ENCODE peak calls at places on chromosomes 6 and 20, in four cellular contexts. V is neuronal stem cell, U is H1, F is H9. Y is an unnamed sample.

GRCh38 chr6:131747821-131748353 is 37.1 kb upstream of the CTAGE9 start:
- DNase-seq in U (no peak), F (no peak), V (no peak), Y (no peak)

GRCh38 chr20:19354950-19355349 is 142.5 kb downstream of the SLC24A3 start:
- DNase-seq in U (no peak), F (no peak), V (no peak), Y (no peak)

GRCh38 chr20:37376324-37376723 is 30.4 kb downstream of the SRC start:
- DNase-seq in U (no peak), F (no peak), V (no peak), Y (no peak)

GRCh38 chr20:1964659-1965405 is 29.0 kb downstream of the PDYN start:
- DNase-seq in V (no peak), F (no peak), U (no peak), Y (no peak)

GRCh38 chr6:4371207-4371921 is 236.0 kb upstream of the ECI2 start:
- DNase-seq in F (no peak), V (no peak), U (no peak), Y (peak; percentile 32)

GRCh38 chr6:77447254-77447653 is 16.0 kb downstream of the HTR1B start:
- DNase-seq in U (no peak), V (no peak), F (no peak), Y (no peak)

GRCh38 chr6:100296810-100297544 is 167.7 kb downstream of the SIM1 start:
- DNase-seq in U (no peak), F (no peak), V (no peak), Y (no peak)

GRCh38 chr6:169811521-169812256 is 60.3 kb downstream of the ERMARD start:
- DNase-seq in V (no peak), F (peak; percentile 19), U (no peak), Y (no peak)

GRCh38 chr20:62087227-62087626 is 21.5 kb upstream of the TAF4 start:
- DNase-seq in U (no peak), F (no peak), V (no peak), Y (peak; percentile 61)

GRCh38 chr20:36466089-36466488 is 75.2 kb upstream of the MYL9 start:
- DNase-seq in U (no peak), F (no peak), V (no peak), Y (no peak)

GRCh38 chr6:48111575-48111974 is 578 bp upstream of the PTCHD4 start:
- DNase-seq in V (no peak), U (no peak), F (no peak), Y (no peak)

GRCh38 chr6:166494757-166495486 is 91.6 kb downstream of the RAMACL start:
- DNase-seq in V (peak; percentile 5), U (no peak), F (no peak), Y (no peak)

GRCh38 chr6:165204807-165205545 is 104.4 kb downstream of the C6orf118 start:
- DNase-seq in U (no peak), F (no peak), V (peak; percentile 6), Y (no peak)

GRCh38 chr6:148835920-148836441 is 89.2 kb downstream of the UST start:
- DNase-seq in F (no peak), V (no peak), U (no peak), Y (no peak)

GRCh38 chr6:41439524-41440418 is 104.4 kb downstream of the NCR2 start:
- DNase-seq in V (no peak), U (no peak), F (no peak), Y (no peak)

GRCh38 chr6:130105996-130106704 is 87.8 kb downstream of the L3MBTL3 start:
- DNase-seq in U (no peak), V (no peak), F (no peak), Y (no peak)

GRCh38 chr6:168274046-168274952 is 45.3 kb downstream of the DACT2 start:
- DNase-seq in V (no peak), F (peak; percentile 48), U (no peak), Y (no peak)

GRCh38 chr6:148426317-148426977 is 83.8 kb downstream of the SASH1 start:
- DNase-seq in V (no peak), U (no peak), F (no peak), Y (no peak)

GRCh38 chr6:43455034-43455747 is at the start of gene DLK2:
- DNase-seq in F (no peak), V (no peak), U (peak; percentile 58), Y (peak; percentile 22)

GRCh38 chr6:99119109-99120031 is 171.6 kb upstream of the FBXL4 start:
- DNase-seq in U (no peak), F (peak; percentile 32), V (peak; percentile 62), Y (peak; percentile 71)

GRCh38 chr6:139686308-139686707 is 311.9 kb upstream of the CITED2 start:
- DNase-seq in U (no peak), F (no peak), V (no peak), Y (no peak)

GRCh38 chr6:2225422-2226392 is 19.7 kb downstream of the GMDS start:
- DNase-seq in F (no peak), U (no peak), V (no peak), Y (no peak)

GRCh38 chr6:18308070-18308735 is 43.9 kb upstream of the DEK start:
- DNase-seq in F (no peak), U (no peak), V (no peak), Y (peak; percentile 51)

GRCh38 chr6:5517781-5518180 is 256.5 kb downstream of the FARS2 start:
- DNase-seq in U (no peak), V (no peak), F (no peak), Y (no peak)

GRCh38 chr6:127695108-127695507 is 118.1 kb downstream of the C6orf58 start:
- DNase-seq in V (no peak), U (no peak), F (no peak), Y (no peak)

GRCh38 chr20:1301031-1301529 is 27.9 kb downstream of the SDCBP2 start:
- DNase-seq in V (no peak), U (no peak), F (peak; percentile 73), Y (no peak)

GRCh38 chr20:60512436-60512835 is 554.2 kb downstream of the CDH26 start:
- DNase-seq in V (peak; percentile 31), F (peak; percentile 39), U (no peak), Y (peak; percentile 78)

GRCh38 chr6:105051941-105052471 is 95.1 kb downstream of the LIN28B start:
- DNase-seq in F (no peak), V (no peak), U (no peak), Y (peak; percentile 78)

GRCh38 chr6:159880412-159880811 is 10.4 kb upstream of the MAS1 start:
- DNase-seq in F (no peak), V (no peak), U (no peak), Y (no peak)

GRCh38 chr6:17281100-17281496 is at the start of gene RBM24:
- DNase-seq in V (peak; percentile 78), U (peak; percentile 82), F (peak; percentile 65), Y (peak; percentile 68)

GRCh38 chr6:144405173-144405572 is 120.0 kb downstream of the UTRN start:
- DNase-seq in U (no peak), V (no peak), F (no peak), Y (no peak)

GRCh38 chr20:34542439-34542838 is 16.1 kb upstream of the MAP1LC3A start:
- DNase-seq in V (no peak), U (no peak), F (no peak), Y (peak; percentile 29)

GRCh38 chr20:34541917-34542316 is 16.6 kb upstream of the MAP1LC3A start:
- DNase-seq in V (no peak), U (no peak), F (no peak), Y (no peak)

GRCh38 chr20:34544109-34544793 is 14.3 kb upstream of the MAP1LC3A start:
- DNase-seq in U (peak; percentile 67), F (peak; percentile 52), V (no peak), Y (no peak)

GRCh38 chr20:34541264-34541901 is 17.1 kb upstream of the MAP1LC3A start:
- DNase-seq in U (no peak), F (no peak), V (no peak), Y (no peak)

DNA sequence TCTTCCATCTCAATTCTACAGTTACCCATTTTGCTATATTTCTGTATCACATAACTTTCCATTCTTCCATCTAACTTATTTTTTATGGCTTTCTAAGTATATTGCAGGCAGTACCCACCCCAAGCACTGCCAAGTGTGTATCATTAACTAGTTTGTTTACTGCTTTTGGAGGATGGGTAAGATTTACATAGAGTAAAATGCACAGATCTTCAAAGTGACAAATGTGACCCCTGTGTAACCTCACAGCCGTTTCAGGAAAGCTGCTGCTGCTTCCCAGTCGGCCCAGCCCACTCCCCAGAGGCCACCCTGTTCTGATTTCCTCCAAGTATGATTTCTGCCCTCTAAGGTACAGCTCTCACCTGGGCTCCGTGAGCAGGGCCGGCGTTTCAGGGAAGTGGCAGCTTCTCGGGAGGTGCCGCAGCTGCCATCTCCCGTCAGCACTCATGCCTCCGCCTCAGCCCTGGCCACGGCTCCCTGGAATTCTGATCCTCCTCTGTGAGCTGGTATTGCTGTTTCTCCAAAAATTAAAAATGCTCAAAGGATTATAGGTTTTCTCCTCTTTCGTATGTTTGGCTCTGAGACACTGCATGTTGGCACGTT is 15.0 kb upstream of the MAP1LC3A start:
- DNase-seq in F (no peak), V (no peak), U (no peak), Y (no peak)
- H2BK12ac ChIP-seq in F (no peak overlapping the region), V (no peak overlapping the region), U (no peak overlapping the region), Y (no peak overlapping the region)

GRCh38 chr6:6725120-6725833 is 136.8 kb downstream of the LY86 start:
- DNase-seq in U (peak; percentile 78), V (no peak), F (peak; percentile 75), Y (no peak)
- H2BK12ac ChIP-seq in U (peak overlapping the region; percentile 94), V (peak overlapping the region; percentile 44), F (peak overlapping the region; percentile 22), Y (peak overlapping the region; percentile 70)

GRCh38 chr20:33686008-33686983 is at the start of gene E2F1:
- DNase-seq in V (peak; percentile 95), F (peak; percentile 97), U (peak; percentile 97), Y (peak; percentile 95)
- H2BK12ac ChIP-seq in V (peak within 1 kb of the TSS; percentile 0), F (no peak within 1 kb of the TSS), U (peak within 1 kb of the TSS; percentile 22), Y (no peak within 1 kb of the TSS)

GRCh38 chr20:4664691-4665360 is 56.9 kb upstream of the PRND start:
- DNase-seq in V (no peak), F (no peak), U (no peak), Y (no peak)
- H2BK12ac ChIP-seq in V (no peak overlapping the region), F (no peak overlapping the region), U (no peak overlapping the region), Y (no peak overlapping the region)

GRCh38 chr20:5168582-5169396 is 42.0 kb downstream of the CDS2 start:
- DNase-seq in F (peak; percentile 75), V (no peak), U (no peak), Y (no peak)
- H2BK12ac ChIP-seq in F (no peak overlapping the region), V (no peak overlapping the region), U (peak overlapping the region; percentile 75), Y (no peak overlapping the region)

DNA sequence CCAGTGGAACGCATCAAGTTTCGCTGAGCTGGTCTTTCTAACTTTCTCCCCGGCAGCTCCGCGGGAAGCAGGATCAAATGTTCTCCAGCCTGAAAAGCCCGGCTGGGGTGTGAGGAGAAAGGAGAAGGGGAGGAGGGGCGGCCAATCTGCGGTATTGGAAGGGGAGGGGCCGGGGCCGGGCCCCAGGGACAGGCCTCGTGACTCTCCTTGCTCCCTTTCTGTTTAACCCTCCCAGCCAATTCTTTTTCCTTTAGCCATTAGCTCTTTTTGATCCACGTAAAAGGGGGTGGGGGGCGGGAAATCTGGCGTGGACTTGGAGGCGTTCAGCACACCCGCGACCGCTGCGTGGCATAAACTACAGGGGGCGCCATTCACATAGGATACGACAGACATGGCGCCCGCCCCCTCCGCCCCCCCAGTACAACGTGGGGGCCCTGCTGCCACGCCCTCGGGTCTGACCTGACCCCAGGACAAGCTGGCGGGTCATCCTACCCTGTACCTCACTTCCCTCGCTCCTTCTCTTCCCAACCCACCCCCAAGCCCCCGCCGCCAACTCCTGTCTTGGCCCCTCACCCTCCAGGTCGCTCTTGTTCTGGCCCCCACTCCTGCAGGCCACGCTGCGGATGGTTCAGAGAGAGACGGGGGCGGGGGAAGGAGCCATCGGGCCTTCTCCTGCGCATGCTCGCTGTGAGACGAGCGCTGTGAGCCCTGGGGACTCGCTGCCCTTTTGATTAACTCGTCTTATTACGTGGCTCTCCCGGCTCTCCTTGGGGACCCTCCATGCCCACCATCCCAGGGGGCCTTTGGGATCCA is 7.8 kb upstream of the MDGA1 start:
- DNase-seq in V (peak; percentile 88), U (peak; percentile 85), F (peak; percentile 93), Y (peak; percentile 34)
- H2BK12ac ChIP-seq in V (peak overlapping the region; percentile 80), U (peak overlapping the region; percentile 72), F (no peak overlapping the region), Y (peak overlapping the region; percentile 33)

Y was measured in trophoblast cell.